ENCODE peak calls at places on chromosome 18, in four cellular contexts. W is OCI-LY7, L is astrocyte of the spinal cord, C is HAP-1. E is an unnamed sample.

GRCh38 chr18:58438161-58438983 is 190.5 kb downstream of the ALPK2 start:
- DNase-seq in W (peak), L (no peak), C (no peak), E (peak)

GRCh38 chr18:65287642-65288041 is 463.2 kb upstream of the CDH7 start:
- DNase-seq in W (no peak), L (no peak), C (no peak), E (no peak)

GRCh38 chr18:25126751-25127150 is 225.2 kb downstream of the ZNF521 start:
- DNase-seq in W (no peak), L (no peak), C (no peak), E (no peak)

GRCh38 chr18:48541026-48541746 is 2.4 kb downstream of the CTIF start:
- DNase-seq in W (no peak), L (peak), C (peak), E (no peak)

GRCh38 chr18:65527879-65528633 is 222.8 kb upstream of the CDH7 start:
- DNase-seq in W (no peak), L (peak), C (no peak), E (no peak)

GRCh38 chr18:13513015-13513414 is 213.3 kb downstream of the FAM210A start:
- DNase-seq in W (no peak), L (peak), C (no peak), E (no peak)

GRCh38 chr18:8626414-8627106 is 17.3 kb downstream of the RAB12 start:
- DNase-seq in W (no peak), L (no peak), C (no peak), E (no peak)

GRCh38 chr18:24656571-24656971 is 196.1 kb downstream of the HRH4 start:
- DNase-seq in W (no peak), L (peak), C (no peak), E (no peak)

GRCh38 chr18:25786778-25787177 is 303.6 kb downstream of the SS18 start:
- DNase-seq in W (no peak), L (peak), C (no peak), E (no peak)

GRCh38 chr18:61989138-61989537 is 96.3 kb upstream of the RNF152 start:
- DNase-seq in W (no peak), L (no peak), C (no peak), E (no peak)

GRCh38 chr18:27549335-27550039 is 364.4 kb upstream of the CHST9 start:
- DNase-seq in W (no peak), L (no peak), C (no peak), E (no peak)

GRCh38 chr18:36372902-36373301 is 75.4 kb downstream of the FHOD3 start:
- DNase-seq in W (no peak), L (peak), C (no peak), E (no peak)

GRCh38 chr18:45627204-45627526 is 11.9 kb downstream of the SLC14A2 start:
- DNase-seq in W (no peak), L (no peak), C (no peak), E (no peak)

GRCh38 chr18:5584751-5585417 is 41.1 kb upstream of the EPB41L3 start:
- DNase-seq in W (no peak), L (peak), C (peak), E (no peak)

GRCh38 chr18:49360582-49360981 is 99.9 kb downstream of the DYM start:
- DNase-seq in W (peak), L (no peak), C (no peak), E (no peak)

GRCh38 chr18:49645836-49646235 is 84.0 kb downstream of the LIPG start:
- DNase-seq in W (no peak), L (no peak), C (no peak), E (no peak)

GRCh38 chr18:3510024-3510423 is 60.1 kb downstream of the TGIF1 start:
- DNase-seq in W (no peak), L (no peak), C (no peak), E (no peak)

GRCh38 chr18:61891271-61891670 is 1.5 kb downstream of the RNF152 start:
- DNase-seq in W (no peak), L (no peak), C (no peak), E (no peak)

GRCh38 chr18:7272268-7273049 is 41.6 kb downstream of the LRRC30 start:
- DNase-seq in W (no peak), L (peak), C (no peak), E (no peak)

GRCh38 chr18:5064846-5065245 is 132.2 kb downstream of the AKAIN1 start:
- DNase-seq in W (no peak), L (no peak), C (no peak), E (no peak)

GRCh38 chr18:67135981-67136380 is 380.5 kb downstream of the DSEL start:
- DNase-seq in W (no peak), L (no peak), C (no peak), E (no peak)

GRCh38 chr18:44733069-44733753 is 52.5 kb downstream of the SETBP1 start:
- DNase-seq in W (no peak), L (peak), C (no peak), E (peak)

GRCh38 chr18:49279487-49279886 is 181.0 kb downstream of the DYM start:
- DNase-seq in W (no peak), L (no peak), C (no peak), E (no peak)

GRCh38 chr18:44548291-44549221 is 132.1 kb upstream of the SETBP1 start:
- DNase-seq in W (no peak), L (peak), C (no peak), E (no peak)

GRCh38 chr18:8707946-8708345 is 2.6 kb downstream of the MTCL1 start:
- DNase-seq in W (no peak), L (no peak), C (no peak), E (no peak)

GRCh38 chr18:41842886-41843285 is 112.1 kb upstream of the PIK3C3 start:
- DNase-seq in W (no peak), L (peak), C (no peak), E (no peak)

GRCh38 chr18:23237524-23238151 is 102.4 kb downstream of the CABLES1 start:
- DNase-seq in W (peak), L (peak), C (no peak), E (no peak)

GRCh38 chr18:23239350-23239692 is 104.0 kb downstream of the CABLES1 start:
- DNase-seq in W (peak), L (no peak), C (no peak), E (no peak)

GRCh38 chr18:23236876-23237468 is 101.7 kb downstream of the CABLES1 start:
- DNase-seq in W (no peak), L (no peak), C (no peak), E (no peak)

GRCh38 chr18:23238651-23239349 is 103.5 kb downstream of the CABLES1 start:
- DNase-seq in W (no peak), L (peak), C (no peak), E (no peak)

GRCh38 chr18:23238152-23238531 is 102.9 kb downstream of the CABLES1 start:
- DNase-seq in W (no peak), L (peak), C (no peak), E (no peak)
- H3K4me3 ChIP-seq in W (peak), L (no peak), C (no peak), E (no peak)

DNA sequence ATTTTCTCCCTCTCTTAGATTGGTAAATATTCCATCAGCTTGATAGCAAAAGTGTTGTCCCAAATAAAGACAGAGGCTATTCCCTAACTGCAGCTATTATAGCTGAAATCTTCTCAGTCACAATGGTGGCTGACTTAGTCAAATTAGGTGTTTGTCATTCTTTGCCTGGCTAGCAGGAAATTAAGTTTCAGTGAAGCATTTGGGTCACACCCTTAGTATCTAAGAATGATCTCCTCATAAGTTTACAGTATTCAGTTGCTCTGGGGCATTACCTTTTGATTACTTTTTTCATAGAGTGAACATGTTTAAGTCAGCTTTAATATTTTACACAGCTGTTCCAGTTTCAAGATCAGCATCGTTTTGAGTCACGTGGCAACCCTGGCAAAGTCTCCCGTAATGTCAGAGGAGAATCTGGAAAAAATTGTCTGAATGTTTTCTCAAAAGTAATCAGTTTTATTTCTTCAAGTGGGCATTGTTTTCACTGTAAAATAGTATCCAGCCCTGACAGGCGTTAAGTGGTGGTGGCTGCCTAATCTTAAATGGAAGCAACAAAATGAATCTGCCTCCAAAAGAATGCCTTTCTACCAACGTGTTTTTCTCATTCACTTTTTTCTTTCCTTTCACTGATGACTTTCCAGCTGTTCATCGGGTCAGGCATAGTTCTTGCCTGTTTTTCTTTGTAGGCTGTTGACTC is 319.5 kb upstream of the TCF4 start:
- DNase-seq in W (no peak), L (peak), C (no peak), E (no peak)
- H3K4me3 ChIP-seq in W (no peak), L (no peak), C (no peak), E (no peak)

DNA sequence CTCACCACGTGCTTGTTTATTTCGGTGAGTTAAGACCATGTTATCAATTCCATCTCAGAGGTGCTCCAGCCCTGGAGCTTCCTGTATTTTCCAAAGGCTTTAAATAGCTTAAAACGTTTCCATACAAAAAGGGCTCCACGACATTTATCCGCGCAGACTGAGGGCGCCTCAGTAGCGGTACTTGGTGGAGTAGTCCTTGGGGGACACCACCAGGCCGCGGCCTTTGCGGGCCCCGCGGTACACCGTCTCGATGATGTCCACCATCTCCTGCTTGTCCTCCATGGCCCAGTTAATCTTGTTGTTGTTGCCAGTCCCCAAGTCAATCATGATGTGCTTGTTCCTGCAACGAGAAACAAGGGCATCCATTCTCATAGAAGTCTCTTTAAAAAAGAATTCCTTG is 9.1 kb downstream of the HSBP1L1 start:
- DNase-seq in W (no peak), L (no peak), C (no peak), E (no peak)
- H3K4me3 ChIP-seq in W (no peak), L (no peak), C (no peak), E (no peak)

GRCh38 chr18:32868424-32868823 is 95.6 kb upstream of the KLHL14 start:
- DNase-seq in W (peak), L (no peak), C (no peak), E (no peak)
- H3K4me3 ChIP-seq in W (peak), L (no peak), C (no peak), E (no peak)

GRCh38 chr18:37524139-37524538 is 41.5 kb downstream of the CELF4 start:
- DNase-seq in W (no peak), L (no peak), C (no peak), E (no peak)
- H3K4me3 ChIP-seq in W (no peak), L (no peak), C (no peak), E (no peak)

DNA sequence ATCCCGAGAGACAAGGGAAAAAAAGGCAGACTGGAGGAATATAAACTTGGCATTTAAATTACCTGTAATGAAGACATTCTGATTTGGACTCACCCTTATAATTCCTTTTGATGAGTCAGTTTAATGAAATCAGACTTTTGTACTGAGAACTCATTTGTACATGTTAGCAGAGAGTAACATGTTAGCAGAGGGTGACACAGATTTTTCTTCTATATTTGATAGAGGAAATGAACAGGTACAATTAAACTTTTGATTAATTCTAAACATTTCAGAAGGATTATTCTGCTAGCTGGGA is 74.7 kb upstream of the RIOK3 start:
- DNase-seq in W (no peak), L (peak), C (no peak), E (no peak)
- H3K4me3 ChIP-seq in W (no peak), L (no peak), C (no peak), E (no peak)

DNA sequence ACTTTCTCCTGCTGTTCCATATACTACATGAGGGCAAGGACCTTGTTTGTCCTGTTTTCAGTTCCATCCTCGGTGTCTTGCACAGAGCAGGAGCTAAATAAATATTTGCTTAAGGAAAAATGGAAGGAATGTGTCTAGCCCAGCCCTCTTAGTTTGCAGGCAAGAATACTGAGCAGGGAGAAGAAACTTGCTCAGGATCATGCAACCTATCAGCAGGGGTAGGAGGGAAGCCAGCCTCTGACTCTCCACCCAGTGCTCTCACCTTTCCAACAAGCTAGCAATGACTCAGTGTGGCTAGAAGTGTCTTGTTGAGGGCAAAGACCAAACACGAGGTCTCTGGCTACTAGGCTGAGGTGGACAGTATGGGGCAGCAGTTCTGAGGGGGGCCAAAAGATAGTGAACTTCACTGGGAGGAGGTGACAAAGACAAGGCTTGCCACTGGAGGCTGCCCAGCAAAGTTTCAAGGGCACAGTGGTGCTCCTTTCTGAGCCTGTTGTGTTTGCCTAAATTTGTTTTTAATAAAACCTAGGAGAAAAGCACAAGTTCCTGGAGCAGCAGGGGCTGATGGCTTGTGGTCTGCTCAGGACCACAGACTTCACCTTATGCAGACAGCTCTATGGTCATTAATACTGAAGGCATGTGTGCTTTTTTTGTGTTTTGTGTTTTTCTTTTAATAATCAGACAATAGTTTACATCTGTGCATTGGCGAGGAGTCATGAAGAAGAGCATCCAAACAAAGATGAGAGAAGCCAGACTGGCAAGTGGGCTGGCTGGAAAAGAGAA is 49.1 kb upstream of the CTAGE1 start:
- DNase-seq in W (no peak), L (peak), C (no peak), E (no peak)
- H3K4me3 ChIP-seq in W (no peak), L (no peak), C (no peak), E (no peak)

DNA sequence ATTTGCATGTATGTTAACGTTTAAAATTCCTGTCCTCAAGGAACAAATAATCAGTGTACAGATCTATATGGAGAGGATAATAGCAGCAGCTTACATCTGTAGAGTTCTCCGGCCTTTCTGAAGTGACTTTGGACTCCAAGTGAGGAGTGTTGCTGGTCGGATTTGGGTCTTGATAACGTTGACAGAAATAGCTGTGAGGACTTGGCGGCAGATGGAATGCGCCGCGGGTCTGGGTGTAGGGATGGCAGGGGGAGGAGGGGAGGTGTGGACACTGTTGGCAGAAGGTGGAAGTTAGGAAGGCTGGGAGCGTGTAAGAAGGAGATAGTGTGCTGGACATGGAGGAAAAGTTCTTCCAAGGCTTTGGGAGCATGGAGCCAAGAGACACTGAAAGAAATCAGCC is 170.9 kb upstream of the GATA6 start:
- DNase-seq in W (no peak), L (no peak), C (no peak), E (no peak)
- H3K4me3 ChIP-seq in W (no peak), L (no peak), C (no peak), E (no peak)

GRCh38 chr18:55401275-55401620 is 186.7 kb downstream of the TCF4 start:
- DNase-seq in W (no peak), L (peak), C (no peak), E (no peak)
- H3K4me3 ChIP-seq in W (no peak), L (peak), C (no peak), E (no peak)

GRCh38 chr18:57214976-57215375 is 68.1 kb downstream of the BOD1L2 start:
- DNase-seq in W (no peak), L (no peak), C (no peak), E (no peak)
- H3K4me3 ChIP-seq in W (no peak), L (no peak), C (no peak), E (no peak)

E was measured in DND-41.